ENCODE peak calls at places on chromosomes 6 and 20, in seven cellular contexts. Y is lung; W is CD4-positive, CD25-positive, alpha-beta regulatory T cell; H is GM23338; M is heart right ventricle; P is pancreas; G is tibial nerve. I is an unnamed sample.

GRCh38 chr20:35618372-35619131 is 2.9 kb downstream of the SPAG4 start:
- DNase-seq in Y (no peak), P (no peak), M (peak; percentile 33), G (no peak), H (peak; percentile 47), W (peak; percentile 22), I (no peak)

GRCh38 chr20:21127201-21127981 is 1.5 kb downstream of the KIZ start:
- DNase-seq in W (no peak), Y (no peak), P (no peak), H (no peak), M (no peak), G (no peak), I (no peak)

GRCh38 chr20:47244451-47244850 is 112.0 kb downstream of the ZMYND8 start:
- DNase-seq in Y (no peak), P (no peak), W (no peak), G (no peak), M (no peak), H (no peak), I (no peak)

GRCh38 chr20:46243707-46244628 is 64.3 kb downstream of the CDH22 start:
- DNase-seq in H (no peak), M (no peak), G (no peak), Y (no peak), W (no peak), P (no peak), I (no peak)

GRCh38 chr6:69084746-69085335 is 449.8 kb downstream of the ADGRB3 start:
- DNase-seq in H (no peak), Y (no peak), P (no peak), M (no peak), G (no peak), W (no peak), I (no peak)

GRCh38 chr6:110877154-110877564 is 2.6 kb downstream of the AMD1 start:
- DNase-seq in P (no peak), Y (no peak), G (no peak), W (no peak), M (no peak), H (no peak), I (no peak)

GRCh38 chr6:105550961-105551625 is 148.2 kb upstream of the PREP start:
- DNase-seq in M (no peak), W (no peak), H (no peak), G (no peak), P (no peak), Y (no peak), I (no peak)

GRCh38 chr6:28142446-28142845 is 763 bp downstream of the ZKSCAN8 start:
- DNase-seq in H (no peak), W (no peak), M (no peak), Y (no peak), P (no peak), G (no peak), I (no peak)

GRCh38 chr6:101607286-101607685 is 213.8 kb downstream of the GRIK2 start:
- DNase-seq in W (no peak), H (no peak), P (no peak), M (no peak), G (no peak), Y (no peak), I (no peak)

GRCh38 chr20:35437599-35437998 is 429 bp downstream of the GDF5 start:
- DNase-seq in G (no peak), Y (no peak), H (no peak), W (no peak), M (no peak), P (no peak), I (no peak)

GRCh38 chr6:105561501-105561900 is 158.6 kb upstream of the PREP start:
- DNase-seq in M (no peak), P (no peak), W (no peak), H (no peak), G (no peak), Y (no peak), I (no peak)

GRCh38 chr6:108168501-108168979 is 2.7 kb downstream of the NR2E1 start:
- DNase-seq in P (no peak), Y (no peak), G (no peak), W (no peak), M (no peak), H (peak; percentile 71), I (peak; percentile 66)

GRCh38 chr6:45930419-45931059 is 85.1 kb downstream of the CLIC5 start:
- DNase-seq in M (peak; percentile 56), Y (peak; percentile 68), P (peak; percentile 39), W (peak; percentile 31), H (peak; percentile 73), G (peak; percentile 65), I (peak; percentile 82)

GRCh38 chr20:62886709-62887058 is 25.1 kb upstream of the TCFL5 start:
- DNase-seq in W (no peak), G (no peak), Y (no peak), M (no peak), P (no peak), H (no peak), I (no peak)

GRCh38 chr20:62884556-62884955 is 22.9 kb upstream of the TCFL5 start:
- DNase-seq in W (no peak), G (no peak), Y (no peak), P (no peak), M (no peak), H (no peak), I (no peak)

GRCh38 chr20:62887147-62887859 is 25.7 kb upstream of the TCFL5 start:
- DNase-seq in Y (no peak), G (no peak), M (peak; percentile 52), P (no peak), W (peak; percentile 30), H (no peak), I (peak; percentile 82)

GRCh38 chr20:62885808-62886708 is 24.4 kb upstream of the TCFL5 start:
- DNase-seq in G (no peak), H (no peak), M (no peak), P (no peak), Y (no peak), W (no peak), I (no peak)

GRCh38 chr20:62885046-62885445 is 23.4 kb upstream of the TCFL5 start:
- DNase-seq in M (no peak), P (no peak), Y (no peak), G (no peak), H (no peak), W (no peak), I (no peak)
- H3K36me3 ChIP-seq in M (peaks cover 40% of the 10 kb centered on the region), P (peaks cover 4% of the 10 kb centered on the region), Y (peaks cover 6% of the 10 kb centered on the region), G (peaks cover 17% of the 10 kb centered on the region), H (peaks cover 33% of the 10 kb centered on the region), W (peaks cover 44% of the 10 kb centered on the region), I (no peaks in the 10 kb centered on the region)

DNA sequence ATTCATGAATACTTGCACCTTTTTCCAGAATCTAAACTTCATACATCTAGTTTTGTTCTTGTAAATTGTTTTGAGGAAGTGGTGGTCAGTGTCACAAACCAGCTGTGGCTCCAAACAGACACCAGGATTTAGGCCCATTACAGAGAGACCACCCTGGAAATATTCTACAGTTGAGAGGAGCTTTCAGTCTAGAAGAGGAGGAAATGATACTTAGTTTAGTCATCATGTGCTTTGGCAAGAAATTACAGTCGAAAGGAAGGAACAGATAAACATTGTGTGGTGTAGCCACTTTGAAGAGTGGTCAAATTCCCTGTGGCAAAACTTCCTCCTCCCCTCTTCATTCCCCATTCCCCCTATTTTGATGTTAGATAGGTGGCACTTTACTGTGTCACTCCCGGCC is 15.7 kb downstream of the DCBLD1 start:
- DNase-seq in H (no peak), Y (no peak), P (no peak), G (no peak), W (no peak), M (no peak), I (no peak)
- H3K27ac ChIP-seq in H (no peak overlapping the region), Y (peak overlapping the region; percentile 4), P (peak overlapping the region; percentile 40), G (no peak overlapping the region), W (no peak overlapping the region), M (no peak overlapping the region), I (peak overlapping the region; percentile 53)

GRCh38 chr20:60210779-60211617 is 252.8 kb downstream of the CDH26 start:
- DNase-seq in P (peak; percentile 21), Y (peak; percentile 62), G (peak; percentile 50), H (peak; percentile 65), W (peak; percentile 22), M (peak; percentile 69), I (peak; percentile 73)

GRCh38 chr20:60214901-60215522 is 256.8 kb downstream of the CDH26 start:
- DNase-seq in G (no peak), P (no peak), H (no peak), Y (no peak), W (no peak), M (no peak), I (no peak)

GRCh38 chr20:60211618-60212463 is 253.6 kb downstream of the CDH26 start:
- DNase-seq in G (no peak), M (no peak), Y (no peak), W (no peak), H (no peak), P (no peak), I (no peak)

GRCh38 chr20:60213126-60213893 is 255.1 kb downstream of the CDH26 start:
- DNase-seq in Y (no peak), G (no peak), H (no peak), M (no peak), P (no peak), W (no peak), I (no peak)

DNA sequence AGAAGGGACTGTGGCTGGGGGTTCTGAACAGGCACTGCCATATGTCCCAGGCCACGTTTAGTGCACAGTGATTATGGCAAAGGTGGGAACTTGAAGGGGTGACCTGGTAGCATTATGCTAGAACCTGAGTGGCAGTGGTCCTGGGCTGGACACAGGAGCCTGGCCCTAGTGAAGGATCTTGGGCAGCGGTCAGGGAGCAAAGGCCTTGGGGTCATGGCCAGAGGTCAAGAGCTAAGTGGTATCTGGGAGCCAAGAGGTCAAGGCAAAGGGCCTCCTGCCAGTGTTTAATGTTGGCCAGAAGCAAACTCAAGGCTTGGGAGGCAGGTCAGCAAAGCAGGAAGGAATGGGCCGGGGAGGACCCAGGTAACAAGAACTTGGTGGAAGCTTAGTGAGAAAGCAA is 254.5 kb downstream of the CDH26 start:
- DNase-seq in P (no peak), Y (no peak), G (no peak), H (no peak), W (no peak), M (no peak), I (no peak)
- H3K36me3 ChIP-seq in P (no peaks in the 10 kb centered on the region), Y (no peaks in the 10 kb centered on the region), G (no peaks in the 10 kb centered on the region), H (no peaks in the 10 kb centered on the region), W (no peaks in the 10 kb centered on the region), M (no peaks in the 10 kb centered on the region), I (no peaks in the 10 kb centered on the region)

GRCh38 chr6:75363304-75363703 is 78.7 kb upstream of the TMEM30A start:
- DNase-seq in M (no peak), H (no peak), P (no peak), W (no peak), Y (no peak), G (no peak), I (no peak)

GRCh38 chr6:75372884-75373283 is 88.3 kb upstream of the TMEM30A start:
- DNase-seq in H (no peak), G (no peak), M (no peak), P (no peak), Y (no peak), W (no peak), I (no peak)

GRCh38 chr6:75368864-75369402 is 84.3 kb upstream of the TMEM30A start:
- DNase-seq in H (no peak), P (no peak), W (no peak), Y (no peak), M (no peak), G (no peak), I (no peak)

DNA sequence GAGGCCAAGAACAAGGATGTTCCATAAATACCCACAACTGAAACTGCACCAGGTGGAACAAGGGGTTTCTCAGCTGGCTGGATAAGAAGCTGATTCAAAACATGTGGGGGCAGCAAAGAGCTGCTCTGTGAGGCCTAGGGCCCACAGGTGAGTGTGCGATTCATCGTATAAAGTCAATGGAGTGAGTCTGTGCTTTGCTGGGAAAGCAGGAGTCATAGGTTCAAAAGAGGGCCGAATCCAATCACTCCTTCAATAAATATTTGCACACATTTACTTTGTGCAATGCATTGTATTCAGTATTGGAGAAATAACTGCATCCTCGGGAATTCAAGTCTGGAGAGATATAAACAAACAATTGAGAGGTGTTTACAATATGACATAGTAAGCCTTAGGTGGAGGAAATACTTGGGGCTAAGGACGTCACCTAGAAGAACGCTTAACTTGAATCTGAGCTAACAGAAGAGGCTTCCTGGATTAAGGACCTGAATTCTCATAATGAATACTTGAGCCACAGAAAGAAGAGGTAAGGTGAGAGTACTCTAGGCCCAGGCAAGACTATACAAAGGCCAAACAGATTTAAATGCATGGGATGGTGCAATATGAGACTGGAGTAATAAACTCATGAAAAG is 83.7 kb upstream of the TMEM30A start:
- DNase-seq in Y (peak; percentile 60), G (no peak), P (peak; percentile 39), M (no peak), H (peak; percentile 88), W (no peak), I (peak; percentile 74)
- H3K27ac ChIP-seq in Y (peak overlapping the region; percentile 67), G (no peak overlapping the region), P (no peak overlapping the region), M (peak overlapping the region; percentile 51), H (no peak overlapping the region), W (no peak overlapping the region), I (peak overlapping the region; percentile 4)

I was measured in hepatocyte.